ENCODE peak calls at places on chromosomes 2 and 18, in six cellular contexts. One of them, this sample, is unnamed. For H3K36me3, the result is how much of the 10 kb centered on the place peaks cover.

GRCh38 chr2:222835142-222835822 is 25.6 kb upstream of the ACSL3 start:
- DNase-seq in upper lobe of left lung: no peak
- DNase-seq in heart left ventricle: no peak
- DNase-seq in GM23248: peak
- DNase-seq in transverse colon: peak
- DNase-seq in hepatocyte: peak
- DNase-seq in this sample: peak

GRCh38 chr18:35513181-35513932 is 15.6 kb upstream of the INO80C start:
- DNase-seq in upper lobe of left lung: no peak
- DNase-seq in heart left ventricle: peak
- DNase-seq in GM23248: peak
- DNase-seq in transverse colon: peak
- DNase-seq in hepatocyte: peak
- DNase-seq in this sample: no peak

GRCh38 chr2:222318712-222319575 is 20.1 kb upstream of the PAX3 start:
- DNase-seq in upper lobe of left lung: peak
- DNase-seq in heart left ventricle: no peak
- DNase-seq in GM23248: peak
- DNase-seq in transverse colon: no peak
- DNase-seq in hepatocyte: peak
- DNase-seq in this sample: no peak

GRCh38 chr2:150598383-150598782 is 110.9 kb upstream of the RND3 start:
- DNase-seq in upper lobe of left lung: no peak
- DNase-seq in heart left ventricle: no peak
- DNase-seq in GM23248: no peak
- DNase-seq in transverse colon: no peak
- DNase-seq in hepatocyte: no peak
- DNase-seq in this sample: peak

GRCh38 chr2:227164745-227165350 is 424 bp downstream of the COL4A3 start:
- DNase-seq in upper lobe of left lung: no peak
- DNase-seq in heart left ventricle: no peak
- DNase-seq in GM23248: peak
- DNase-seq in transverse colon: peak
- DNase-seq in hepatocyte: peak
- DNase-seq in this sample: no peak

GRCh38 chr18:45014047-45014501 is 333.4 kb downstream of the SETBP1 start:
- DNase-seq in upper lobe of left lung: no peak
- DNase-seq in heart left ventricle: no peak
- DNase-seq in GM23248: peak
- DNase-seq in transverse colon: no peak
- DNase-seq in hepatocyte: peak
- DNase-seq in this sample: no peak

GRCh38 chr2:105496271-105496670 is 97.4 kb upstream of the FHL2 start:
- DNase-seq in upper lobe of left lung: no peak
- DNase-seq in heart left ventricle: peak
- DNase-seq in GM23248: no peak
- DNase-seq in transverse colon: no peak
- DNase-seq in hepatocyte: no peak
- DNase-seq in this sample: no peak

GRCh38 chr2:234559609-234560008 is 62.7 kb upstream of the ARL4C start:
- DNase-seq in upper lobe of left lung: no peak
- DNase-seq in heart left ventricle: no peak
- DNase-seq in GM23248: no peak
- DNase-seq in transverse colon: no peak
- DNase-seq in hepatocyte: peak
- DNase-seq in this sample: no peak

GRCh38 chr2:45974056-45974455 is 322.6 kb downstream of the PRKCE start:
- DNase-seq in upper lobe of left lung: no peak
- DNase-seq in heart left ventricle: no peak
- DNase-seq in GM23248: no peak
- DNase-seq in transverse colon: no peak
- DNase-seq in hepatocyte: no peak
- DNase-seq in this sample: no peak

GRCh38 chr2:36618381-36618780 is 20.4 kb upstream of the FEZ2 start:
- DNase-seq in upper lobe of left lung: no peak
- DNase-seq in heart left ventricle: no peak
- DNase-seq in GM23248: peak
- DNase-seq in transverse colon: no peak
- DNase-seq in hepatocyte: peak
- DNase-seq in this sample: peak

GRCh38 chr2:36611316-36611990 is 13.5 kb upstream of the FEZ2 start:
- DNase-seq in upper lobe of left lung: no peak
- DNase-seq in heart left ventricle: no peak
- DNase-seq in GM23248: no peak
- DNase-seq in transverse colon: no peak
- DNase-seq in hepatocyte: no peak
- DNase-seq in this sample: no peak

GRCh38 chr2:36616947-36617346 is 19.0 kb upstream of the FEZ2 start:
- DNase-seq in upper lobe of left lung: no peak
- DNase-seq in heart left ventricle: no peak
- DNase-seq in GM23248: no peak
- DNase-seq in transverse colon: no peak
- DNase-seq in hepatocyte: no peak
- DNase-seq in this sample: no peak

GRCh38 chr2:36613801-36614200 is 15.8 kb upstream of the FEZ2 start:
- DNase-seq in upper lobe of left lung: no peak
- DNase-seq in heart left ventricle: no peak
- DNase-seq in GM23248: no peak
- DNase-seq in transverse colon: no peak
- DNase-seq in hepatocyte: no peak
- DNase-seq in this sample: no peak

GRCh38 chr2:36615214-36615613 is 17.2 kb upstream of the FEZ2 start:
- DNase-seq in upper lobe of left lung: no peak
- DNase-seq in heart left ventricle: no peak
- DNase-seq in GM23248: peak
- DNase-seq in transverse colon: no peak
- DNase-seq in hepatocyte: peak
- DNase-seq in this sample: no peak
- H3K4me3 ChIP-seq in upper lobe of left lung: no peak
- H3K4me3 ChIP-seq in heart left ventricle: no peak
- H3K4me3 ChIP-seq in GM23248: no peak
- H3K4me3 ChIP-seq in transverse colon: no peak
- H3K4me3 ChIP-seq in hepatocyte: no peak
- H3K4me3 ChIP-seq in this sample: no peak

DNA sequence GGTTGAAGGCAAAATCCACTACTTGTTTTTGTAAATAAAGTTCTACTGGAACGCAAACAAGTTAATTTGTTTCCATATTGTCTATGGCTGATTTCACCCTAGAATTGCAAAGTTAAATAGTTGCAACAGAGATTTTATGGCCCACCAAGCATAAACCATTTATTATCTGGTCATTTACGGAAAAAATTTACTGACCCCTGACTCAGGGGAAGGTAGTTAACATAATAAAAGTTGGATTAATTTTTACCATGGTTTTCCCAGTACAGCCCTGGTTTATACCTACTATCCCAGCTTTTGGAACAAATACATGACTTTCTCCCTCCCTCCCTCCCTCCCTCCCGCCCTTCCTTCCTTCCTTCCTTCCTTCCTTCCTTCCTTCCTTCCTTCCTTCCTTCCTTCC is 588.9 kb upstream of the TMEFF2 start:
- DNase-seq in upper lobe of left lung: no peak
- DNase-seq in heart left ventricle: no peak
- DNase-seq in GM23248: no peak
- DNase-seq in transverse colon: no peak
- DNase-seq in hepatocyte: no peak
- DNase-seq in this sample: no peak
- H3K27ac ChIP-seq in upper lobe of left lung: no peak
- H3K27ac ChIP-seq in heart left ventricle: no peak
- H3K27ac ChIP-seq in GM23248: no peak
- H3K27ac ChIP-seq in transverse colon: no peak
- H3K27ac ChIP-seq in hepatocyte: no peak
- H3K27ac ChIP-seq in this sample: no peak

DNA sequence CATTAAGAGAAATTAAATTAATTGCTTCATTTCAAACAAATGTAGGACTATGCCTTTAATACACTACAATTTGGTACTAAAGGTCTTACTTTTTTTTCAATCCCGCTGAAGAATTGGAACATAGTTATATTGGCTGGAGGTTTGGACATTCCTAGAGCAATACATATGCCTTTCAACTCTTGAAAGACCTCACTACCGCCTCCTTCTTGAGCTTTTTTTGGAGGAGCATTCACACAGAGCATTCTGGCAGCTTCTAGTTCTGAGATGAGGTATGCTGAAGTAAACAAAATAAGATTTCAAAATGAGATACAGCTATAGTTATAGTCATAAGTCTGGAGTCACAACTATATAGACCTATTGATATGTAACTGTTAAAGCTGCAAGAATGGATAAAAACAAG is 10.9 kb downstream of the FAM98A start:
- DNase-seq in upper lobe of left lung: no peak
- DNase-seq in heart left ventricle: no peak
- DNase-seq in GM23248: peak
- DNase-seq in transverse colon: no peak
- DNase-seq in hepatocyte: no peak
- DNase-seq in this sample: no peak
- H3K36me3 ChIP-seq in upper lobe of left lung: under half
- H3K36me3 ChIP-seq in heart left ventricle: half or more
- H3K36me3 ChIP-seq in GM23248: half or more
- H3K36me3 ChIP-seq in transverse colon: under half
- H3K36me3 ChIP-seq in hepatocyte: under half
- H3K36me3 ChIP-seq in this sample: under half

GRCh38 chr2:67844024-67844540 is 218.7 kb downstream of the C1D start:
- DNase-seq in upper lobe of left lung: no peak
- DNase-seq in heart left ventricle: no peak
- DNase-seq in GM23248: no peak
- DNase-seq in transverse colon: no peak
- DNase-seq in hepatocyte: no peak
- DNase-seq in this sample: no peak

GRCh38 chr2:67842375-67842959 is 220.3 kb downstream of the C1D start:
- DNase-seq in upper lobe of left lung: peak
- DNase-seq in heart left ventricle: no peak
- DNase-seq in GM23248: no peak
- DNase-seq in transverse colon: no peak
- DNase-seq in hepatocyte: no peak
- DNase-seq in this sample: no peak

GRCh38 chr2:67846341-67847070 is 216.3 kb downstream of the C1D start:
- DNase-seq in upper lobe of left lung: no peak
- DNase-seq in heart left ventricle: peak
- DNase-seq in GM23248: peak
- DNase-seq in transverse colon: peak
- DNase-seq in hepatocyte: peak
- DNase-seq in this sample: peak

GRCh38 chr2:67848551-67848950 is 214.3 kb downstream of the C1D start:
- DNase-seq in upper lobe of left lung: no peak
- DNase-seq in heart left ventricle: no peak
- DNase-seq in GM23248: no peak
- DNase-seq in transverse colon: no peak
- DNase-seq in hepatocyte: no peak
- DNase-seq in this sample: no peak

GRCh38 chr2:67845557-67846114 is 217.2 kb downstream of the C1D start:
- DNase-seq in upper lobe of left lung: no peak
- DNase-seq in heart left ventricle: no peak
- DNase-seq in GM23248: no peak
- DNase-seq in transverse colon: no peak
- DNase-seq in hepatocyte: peak
- DNase-seq in this sample: no peak
- H3K4me3 ChIP-seq in upper lobe of left lung: no peak
- H3K4me3 ChIP-seq in heart left ventricle: no peak
- H3K4me3 ChIP-seq in GM23248: no peak
- H3K4me3 ChIP-seq in transverse colon: no peak
- H3K4me3 ChIP-seq in hepatocyte: no peak
- H3K4me3 ChIP-seq in this sample: no peak

GRCh38 chr2:233091595-233092375 is 31.6 kb downstream of the INPP5D start:
- DNase-seq in upper lobe of left lung: peak
- DNase-seq in heart left ventricle: no peak
- DNase-seq in GM23248: no peak
- DNase-seq in transverse colon: no peak
- DNase-seq in hepatocyte: no peak
- DNase-seq in this sample: no peak
- H3K27ac ChIP-seq in upper lobe of left lung: no peak
- H3K27ac ChIP-seq in heart left ventricle: no peak
- H3K27ac ChIP-seq in GM23248: no peak
- H3K27ac ChIP-seq in transverse colon: no peak
- H3K27ac ChIP-seq in hepatocyte: no peak
- H3K27ac ChIP-seq in this sample: no peak

GRCh38 chr2:110639972-110640371 is 37.9 kb downstream of the BUB1 start:
- DNase-seq in upper lobe of left lung: no peak
- DNase-seq in heart left ventricle: peak
- DNase-seq in GM23248: no peak
- DNase-seq in transverse colon: no peak
- DNase-seq in hepatocyte: no peak
- DNase-seq in this sample: no peak

GRCh38 chr2:110647777-110648176 is 30.1 kb downstream of the BUB1 start:
- DNase-seq in upper lobe of left lung: no peak
- DNase-seq in heart left ventricle: no peak
- DNase-seq in GM23248: no peak
- DNase-seq in transverse colon: no peak
- DNase-seq in hepatocyte: no peak
- DNase-seq in this sample: no peak

GRCh38 chr2:110642360-110642759 is 35.5 kb downstream of the BUB1 start:
- DNase-seq in upper lobe of left lung: no peak
- DNase-seq in heart left ventricle: no peak
- DNase-seq in GM23248: no peak
- DNase-seq in transverse colon: no peak
- DNase-seq in hepatocyte: no peak
- DNase-seq in this sample: no peak

GRCh38 chr2:110645616-110646015 is 32.2 kb downstream of the BUB1 start:
- DNase-seq in upper lobe of left lung: no peak
- DNase-seq in heart left ventricle: no peak
- DNase-seq in GM23248: no peak
- DNase-seq in transverse colon: no peak
- DNase-seq in hepatocyte: no peak
- DNase-seq in this sample: no peak

GRCh38 chr2:110644357-110644756 is 33.5 kb downstream of the BUB1 start:
- DNase-seq in upper lobe of left lung: no peak
- DNase-seq in heart left ventricle: no peak
- DNase-seq in GM23248: no peak
- DNase-seq in transverse colon: no peak
- DNase-seq in hepatocyte: no peak
- DNase-seq in this sample: no peak
- H3K36me3 ChIP-seq in upper lobe of left lung: under half
- H3K36me3 ChIP-seq in heart left ventricle: under half
- H3K36me3 ChIP-seq in GM23248: under half
- H3K36me3 ChIP-seq in transverse colon: under half
- H3K36me3 ChIP-seq in hepatocyte: under half
- H3K36me3 ChIP-seq in this sample: under half

GRCh38 chr2:189165656-189166380 is 13.7 kb downstream of the COL5A2 start:
- DNase-seq in upper lobe of left lung: no peak
- DNase-seq in heart left ventricle: no peak
- DNase-seq in GM23248: peak
- DNase-seq in transverse colon: no peak
- DNase-seq in hepatocyte: no peak
- DNase-seq in this sample: no peak

GRCh38 chr2:189164732-189165131 is 14.8 kb downstream of the COL5A2 start:
- DNase-seq in upper lobe of left lung: no peak
- DNase-seq in heart left ventricle: no peak
- DNase-seq in GM23248: peak
- DNase-seq in transverse colon: peak
- DNase-seq in hepatocyte: peak
- DNase-seq in this sample: no peak

GRCh38 chr2:189161894-189162293 is 17.7 kb downstream of the COL5A2 start:
- DNase-seq in upper lobe of left lung: no peak
- DNase-seq in heart left ventricle: no peak
- DNase-seq in GM23248: no peak
- DNase-seq in transverse colon: no peak
- DNase-seq in hepatocyte: no peak
- DNase-seq in this sample: no peak

GRCh38 chr2:189162566-189162965 is 17.0 kb downstream of the COL5A2 start:
- DNase-seq in upper lobe of left lung: no peak
- DNase-seq in heart left ventricle: no peak
- DNase-seq in GM23248: no peak
- DNase-seq in transverse colon: no peak
- DNase-seq in hepatocyte: no peak
- DNase-seq in this sample: no peak

GRCh38 chr2:189163889-189164288 is 15.7 kb downstream of the COL5A2 start:
- DNase-seq in upper lobe of left lung: no peak
- DNase-seq in heart left ventricle: no peak
- DNase-seq in GM23248: peak
- DNase-seq in transverse colon: no peak
- DNase-seq in hepatocyte: no peak
- DNase-seq in this sample: no peak
- H3K4me3 ChIP-seq in upper lobe of left lung: no peak
- H3K4me3 ChIP-seq in heart left ventricle: no peak
- H3K4me3 ChIP-seq in GM23248: peak
- H3K4me3 ChIP-seq in transverse colon: no peak
- H3K4me3 ChIP-seq in hepatocyte: no peak
- H3K4me3 ChIP-seq in this sample: no peak